ENCODE peak calls at places on chromosome 1, in nine cellular contexts. A is substantia nigra, Z is dorsolateral prefrontal cortex, Y is mesothelial cell of epicardium, B is fibroblast of lung, J is GM12892, E is HFF-Myc, G is IMR-90, I is NCI-H1092 treated with DMSO at 0.1 percent for 48 hours. H is an unnamed sample.

GRCh38 chr1:26112407-26112775 is 767 bp downstream of the PDIK1L start:
- DNase-seq in A (no peak), Z (no peak), Y (no peak), B (no peak), J (no peak), E (no peak), G (no peak), I (peak; percentile 82), H (no peak)

GRCh38 chr1:85363526-85363925 is 87.1 kb upstream of the BCL10 start:
- DNase-seq in A (no peak), Z (no peak), Y (no peak), B (no peak), J (no peak), E (no peak), G (no peak), I (no peak), H (no peak)

GRCh38 chr1:42950146-42950480 is 8.6 kb downstream of the SLC2A1 start:
- DNase-seq in A (no peak), Z (no peak), Y (no peak), B (peak; percentile 95), J (no peak), E (no peak), G (peak; percentile 81), I (no peak), H (no peak)

GRCh38 chr1:1219341-1219740 is 5.4 kb upstream of the TNFRSF4 start:
- DNase-seq in A (no peak), Z (no peak), Y (no peak), B (no peak), J (no peak), E (no peak), G (no peak), I (no peak), H (no peak)

GRCh38 chr1:182680901-182681300 is 3.5 kb downstream of the RGS8 start:
- DNase-seq in A (no peak), Z (no peak), Y (no peak), B (peak; percentile 14), J (no peak), E (no peak), G (no peak), I (no peak), H (no peak)

GRCh38 chr1:42739753-42740700 is at the start of gene CLDN19:
- DNase-seq in A (no peak), Z (no peak), Y (no peak), B (no peak), J (no peak), E (no peak), G (no peak), I (no peak), H (no peak)

GRCh38 chr1:78619803-78620579 is at the start of gene IFI44L:
- DNase-seq in A (peak; percentile 22), Z (no peak), Y (peak; percentile 74), B (peak; percentile 62), J (no peak), E (peak; percentile 24), G (peak; percentile 59), I (no peak), H (no peak)

GRCh38 chr1:23422313-23422877 is 2.2 kb downstream of the TCEA3 start:
- DNase-seq in A (no peak), Z (no peak), Y (peak; percentile 52), B (peak; percentile 81), J (no peak), E (peak; percentile 70), G (peak; percentile 82), I (peak; percentile 91), H (no peak)

GRCh38 chr1:24694380-24694843 is 50.8 kb upstream of the CLIC4 start:
- DNase-seq in A (no peak), Z (no peak), Y (no peak), B (peak; percentile 81), J (no peak), E (peak; percentile 69), G (peak; percentile 53), I (peak; percentile 83), H (no peak)